ENCODE peak calls at places on chromosome 2, in seven cellular contexts. One of them, this sample, is unnamed.
A peak's percentile ranks its signal among the peaks of the same experiment; 100 is the strongest.

GRCh38 chr2:165791811-165792454 is 2.1 kb downstream of the GALNT3 start:
- DNase-seq in uterus: no peak
- DNase-seq in psoas muscle: no peak
- DNase-seq in neural progenitor cell: no peak
- DNase-seq in esophagus squamous epithelium: no peak
- DNase-seq in iPS DF 6.9: no peak
- DNase-seq in stomach: no peak
- DNase-seq in this sample: no peak

GRCh38 chr2:56266761-56267411 is 83.1 kb downstream of the CCDC85A start:
- DNase-seq in uterus: no peak
- DNase-seq in psoas muscle: no peak
- DNase-seq in neural progenitor cell: no peak
- DNase-seq in esophagus squamous epithelium: no peak
- DNase-seq in iPS DF 6.9: no peak
- DNase-seq in stomach: no peak
- DNase-seq in this sample: no peak

GRCh38 chr2:235106874-235107639 is 155.2 kb downstream of the SH3BP4 start:
- DNase-seq in uterus: peak; percentile 58
- DNase-seq in psoas muscle: peak; percentile 76
- DNase-seq in neural progenitor cell: peak; percentile 84
- DNase-seq in esophagus squamous epithelium: no peak
- DNase-seq in iPS DF 6.9: peak; percentile 57
- DNase-seq in stomach: peak; percentile 69
- DNase-seq in this sample: no peak

GRCh38 chr2:73907840-73908452 is 15.1 kb downstream of the ACTG2 start:
- DNase-seq in uterus: no peak
- DNase-seq in psoas muscle: no peak
- DNase-seq in neural progenitor cell: peak; percentile 68
- DNase-seq in esophagus squamous epithelium: no peak
- DNase-seq in iPS DF 6.9: peak; percentile 43
- DNase-seq in stomach: no peak
- DNase-seq in this sample: no peak

GRCh38 chr2:222709191-222709891 is 37.9 kb downstream of the MOGAT1 start:
- DNase-seq in uterus: peak; percentile 31
- DNase-seq in psoas muscle: peak; percentile 73
- DNase-seq in neural progenitor cell: peak; percentile 53
- DNase-seq in esophagus squamous epithelium: no peak
- DNase-seq in iPS DF 6.9: no peak
- DNase-seq in stomach: peak; percentile 45
- DNase-seq in this sample: no peak

GRCh38 chr2:224436634-224437033 is 34.7 kb upstream of the FAM124B start:
- DNase-seq in uterus: no peak
- DNase-seq in psoas muscle: no peak
- DNase-seq in neural progenitor cell: no peak
- DNase-seq in esophagus squamous epithelium: no peak
- DNase-seq in iPS DF 6.9: no peak
- DNase-seq in stomach: no peak
- DNase-seq in this sample: no peak

GRCh38 chr2:160283675-160284074 is 83.6 kb upstream of the ITGB6 start:
- DNase-seq in uterus: no peak
- DNase-seq in psoas muscle: no peak
- DNase-seq in neural progenitor cell: no peak
- DNase-seq in esophagus squamous epithelium: no peak
- DNase-seq in iPS DF 6.9: no peak
- DNase-seq in stomach: no peak
- DNase-seq in this sample: no peak

GRCh38 chr2:120470041-120470716 is 124.2 kb downstream of the INHBB start:
- DNase-seq in uterus: peak; percentile 86
- DNase-seq in psoas muscle: peak; percentile 94
- DNase-seq in neural progenitor cell: no peak
- DNase-seq in esophagus squamous epithelium: no peak
- DNase-seq in iPS DF 6.9: no peak
- DNase-seq in stomach: peak; percentile 85
- DNase-seq in this sample: peak; percentile 91

DNA sequence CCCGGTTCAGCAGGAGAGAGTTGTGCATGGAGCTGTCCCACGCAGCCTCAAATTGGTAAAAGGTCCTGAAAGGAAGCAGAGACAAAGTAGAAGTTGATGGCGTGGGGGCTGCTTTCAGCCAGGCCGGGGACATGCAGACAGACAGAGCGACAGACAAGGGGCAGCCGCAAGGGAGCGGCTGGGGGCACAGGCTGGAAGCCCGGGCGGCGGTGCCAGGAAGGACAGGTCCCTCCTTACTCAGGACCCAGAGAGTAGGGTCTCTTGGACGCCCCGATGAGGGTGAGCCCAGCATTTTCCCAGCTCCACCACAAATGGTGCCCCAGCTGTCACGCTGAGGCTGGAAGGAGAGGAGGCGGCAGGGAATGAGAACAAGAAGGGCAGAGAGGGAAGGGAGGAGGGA is 35.2 kb downstream of the AQP12A start:
- DNase-seq in uterus: no peak
- DNase-seq in psoas muscle: no peak
- DNase-seq in neural progenitor cell: no peak
- DNase-seq in esophagus squamous epithelium: no peak
- DNase-seq in iPS DF 6.9: no peak
- DNase-seq in stomach: no peak
- DNase-seq in this sample: no peak
- H3K9me3 ChIP-seq in uterus: no peaks in the 10 kb centered on the region
- H3K9me3 ChIP-seq in psoas muscle: no peaks in the 10 kb centered on the region
- H3K9me3 ChIP-seq in neural progenitor cell: no peaks in the 10 kb centered on the region
- H3K9me3 ChIP-seq in esophagus squamous epithelium: no peaks in the 10 kb centered on the region
- H3K9me3 ChIP-seq in iPS DF 6.9: no peaks in the 10 kb centered on the region
- H3K9me3 ChIP-seq in stomach: no peaks in the 10 kb centered on the region
- H3K9me3 ChIP-seq in this sample: no peaks in the 10 kb centered on the region

GRCh38 chr2:176892818-176893217 is 319.8 kb upstream of the HNRNPA3 start:
- DNase-seq in uterus: no peak
- DNase-seq in psoas muscle: no peak
- DNase-seq in neural progenitor cell: no peak
- DNase-seq in esophagus squamous epithelium: no peak
- DNase-seq in iPS DF 6.9: no peak
- DNase-seq in stomach: no peak
- DNase-seq in this sample: no peak

GRCh38 chr2:176891857-176892256 is 320.7 kb upstream of the HNRNPA3 start:
- DNase-seq in uterus: no peak
- DNase-seq in psoas muscle: no peak
- DNase-seq in neural progenitor cell: no peak
- DNase-seq in esophagus squamous epithelium: no peak
- DNase-seq in iPS DF 6.9: no peak
- DNase-seq in stomach: no peak
- DNase-seq in this sample: no peak

GRCh38 chr2:176885661-176886060 is 326.9 kb upstream of the HNRNPA3 start:
- DNase-seq in uterus: no peak
- DNase-seq in psoas muscle: no peak
- DNase-seq in neural progenitor cell: no peak
- DNase-seq in esophagus squamous epithelium: no peak
- DNase-seq in iPS DF 6.9: no peak
- DNase-seq in stomach: no peak
- DNase-seq in this sample: no peak

GRCh38 chr2:176895158-176895557 is 317.4 kb upstream of the HNRNPA3 start:
- DNase-seq in uterus: no peak
- DNase-seq in psoas muscle: no peak
- DNase-seq in neural progenitor cell: no peak
- DNase-seq in esophagus squamous epithelium: no peak
- DNase-seq in iPS DF 6.9: no peak
- DNase-seq in stomach: no peak
- DNase-seq in this sample: no peak

GRCh38 chr2:176891105-176891504 is 321.5 kb upstream of the HNRNPA3 start:
- DNase-seq in uterus: no peak
- DNase-seq in psoas muscle: no peak
- DNase-seq in neural progenitor cell: no peak
- DNase-seq in esophagus squamous epithelium: no peak
- DNase-seq in iPS DF 6.9: no peak
- DNase-seq in stomach: no peak
- DNase-seq in this sample: no peak
- H3K27me3 ChIP-seq in uterus: no peaks in the 10 kb centered on the region
- H3K27me3 ChIP-seq in psoas muscle: no peaks in the 10 kb centered on the region
- H3K27me3 ChIP-seq in neural progenitor cell: no peaks in the 10 kb centered on the region
- H3K27me3 ChIP-seq in esophagus squamous epithelium: no peaks in the 10 kb centered on the region
- H3K27me3 ChIP-seq in iPS DF 6.9: no peaks in the 10 kb centered on the region
- H3K27me3 ChIP-seq in stomach: no peaks in the 10 kb centered on the region
- H3K27me3 ChIP-seq in this sample: no peaks in the 10 kb centered on the region

GRCh38 chr2:31253344-31254155 is 19.6 kb downstream of the EHD3 start:
- DNase-seq in uterus: no peak
- DNase-seq in psoas muscle: no peak
- DNase-seq in neural progenitor cell: no peak
- DNase-seq in esophagus squamous epithelium: no peak
- DNase-seq in iPS DF 6.9: no peak
- DNase-seq in stomach: no peak
- DNase-seq in this sample: no peak
- H3K4me3 ChIP-seq in uterus: no peak overlapping the region
- H3K4me3 ChIP-seq in psoas muscle: no peak overlapping the region
- H3K4me3 ChIP-seq in neural progenitor cell: no peak overlapping the region
- H3K4me3 ChIP-seq in esophagus squamous epithelium: no peak overlapping the region
- H3K4me3 ChIP-seq in iPS DF 6.9: no peak overlapping the region
- H3K4me3 ChIP-seq in stomach: no peak overlapping the region
- H3K4me3 ChIP-seq in this sample: no peak overlapping the region

GRCh38 chr2:155109527-155109926 is 411.0 kb downstream of the KCNJ3 start:
- DNase-seq in uterus: no peak
- DNase-seq in psoas muscle: no peak
- DNase-seq in neural progenitor cell: no peak
- DNase-seq in esophagus squamous epithelium: no peak
- DNase-seq in iPS DF 6.9: no peak
- DNase-seq in stomach: no peak
- DNase-seq in this sample: no peak
- H3K9me3 ChIP-seq in uterus: no peaks in the 10 kb centered on the region
- H3K9me3 ChIP-seq in psoas muscle: no peaks in the 10 kb centered on the region
- H3K9me3 ChIP-seq in neural progenitor cell: no peaks in the 10 kb centered on the region
- H3K9me3 ChIP-seq in esophagus squamous epithelium: no peaks in the 10 kb centered on the region
- H3K9me3 ChIP-seq in iPS DF 6.9: no peaks in the 10 kb centered on the region
- H3K9me3 ChIP-seq in stomach: no peaks in the 10 kb centered on the region
- H3K9me3 ChIP-seq in this sample: no peaks in the 10 kb centered on the region